ENCODE peak calls at places on chromosomes 1 and 21, in nine cellular contexts. Z, X, S, O, R, T, H, U and Y are unnamed samples.

GRCh38 chr1:51214615-51215131 is 21.4 kb upstream of the RNF11 start:
- DNase-seq in Z (peak; percentile 49), X (no peak), S (no peak), O (no peak), R (peak; percentile 14), T (no peak), H (no peak), U (no peak), Y (no peak)

GRCh38 chr1:162381383-162381782 is at the start of gene C1orf226:
- DNase-seq in Z (no peak), X (no peak), S (no peak), O (no peak), R (no peak), T (no peak), H (no peak), U (no peak), Y (no peak)

GRCh38 chr1:86868477-86868876 is 45.4 kb downstream of the SELENOF start:
- DNase-seq in Z (no peak), X (no peak), S (no peak), O (no peak), R (no peak), T (no peak), H (no peak), U (no peak), Y (no peak)

GRCh38 chr21:43916691-43917514 is 51.9 kb downstream of the AGPAT3 start:
- DNase-seq in Z (peak; percentile 85), X (no peak), S (no peak), O (no peak), R (no peak), T (no peak), H (no peak), U (no peak), Y (no peak)

GRCh38 chr1:215079456-215079855 is 3.1 kb upstream of the KCNK2 start:
- DNase-seq in Z (no peak), X (no peak), S (no peak), O (no peak), R (no peak), T (no peak), H (no peak), U (no peak), Y (no peak)

GRCh38 chr21:42388740-42389448 is 7.0 kb downstream of the TMPRSS3 start:
- DNase-seq in Z (peak; percentile 53), X (peak; percentile 70), S (no peak), O (no peak), R (no peak), T (no peak), H (no peak), U (peak; percentile 52), Y (no peak)

GRCh38 chr1:26317612-26318337 is at the start of gene CD52:
- DNase-seq in Z (peak; percentile 89), X (peak; percentile 29), S (no peak), O (no peak), R (no peak), T (peak; percentile 78), H (no peak), U (peak; percentile 45), Y (no peak)

GRCh38 chr1:33010946-33011731 is 25.5 kb downstream of the AK2 start:
- DNase-seq in Z (no peak), X (peak; percentile 76), S (no peak), O (no peak), R (no peak), T (no peak), H (peak; percentile 73), U (no peak), Y (no peak)

GRCh38 chr1:3905953-3906671 is 6.0 kb upstream of the C1orf174 start:
- DNase-seq in Z (no peak), X (no peak), S (no peak), O (no peak), R (no peak), T (no peak), H (no peak), U (no peak), Y (no peak)

GRCh38 chr1:25615563-25616079 is 970 bp upstream of the MAN1C1 start:
- DNase-seq in Z (no peak), X (no peak), S (no peak), O (no peak), R (no peak), T (no peak), H (no peak), U (no peak), Y (no peak)

GRCh38 chr1:4127595-4128140 is 227.6 kb upstream of the C1orf174 start:
- DNase-seq in Z (no peak), X (no peak), S (no peak), O (no peak), R (no peak), T (no peak), H (no peak), U (no peak), Y (no peak)

DNA sequence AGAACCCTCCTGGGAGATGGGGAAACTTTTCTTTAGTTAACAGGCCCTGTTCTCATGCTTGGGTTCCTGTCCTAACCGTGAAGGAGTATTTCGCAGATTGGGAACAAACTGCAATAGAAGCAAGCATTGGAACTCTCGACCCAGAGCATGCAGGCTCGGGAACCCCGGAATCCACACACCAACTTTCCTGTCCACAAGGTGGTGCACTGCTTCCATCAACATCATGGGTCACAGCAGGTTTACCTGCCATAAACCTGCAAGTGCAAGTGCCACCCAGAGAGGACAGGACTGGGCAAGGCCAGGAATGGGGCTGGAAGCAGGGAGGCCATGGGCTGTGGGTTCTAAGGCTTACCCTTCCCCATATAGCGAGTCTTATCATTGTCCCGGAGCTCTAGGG is 6.9 kb downstream of the ENO1 start:
- DNase-seq in Z (no peak), X (no peak), S (no peak), O (no peak), R (no peak), T (no peak), H (no peak), U (peak; percentile 57), Y (no peak)
- TF ChIP-seq CTCF in Z (peak; percentile 25), X (no peak), S (peak; percentile 52), O (peak; percentile 23), R (peak; percentile 54), T (peak; percentile 63), H (no peak), U (no peak), Y (peak; percentile 15)

GRCh38 chr1:27430903-27431653 is 38.7 kb downstream of the GPR3 start:
- DNase-seq in Z (peak; percentile 59), X (no peak), S (no peak), O (no peak), R (peak; percentile 6), T (no peak), H (no peak), U (no peak), Y (no peak)
- TF ChIP-seq CTCF in Z (no peak), X (no peak), S (no peak), O (no peak), R (no peak), T (no peak), H (no peak), U (no peak), Y (no peak)

GRCh38 chr1:66452162-66452561 is 81.8 kb upstream of the SGIP1 start:
- DNase-seq in Z (no peak), X (no peak), S (no peak), O (no peak), R (no peak), T (no peak), H (no peak), U (no peak), Y (no peak)
- TF ChIP-seq CTCF in Z (no peak), X (no peak), S (peak; percentile 12), O (no peak), R (peak; percentile 48), T (peak; percentile 22), H (no peak), U (no peak), Y (no peak)

DNA sequence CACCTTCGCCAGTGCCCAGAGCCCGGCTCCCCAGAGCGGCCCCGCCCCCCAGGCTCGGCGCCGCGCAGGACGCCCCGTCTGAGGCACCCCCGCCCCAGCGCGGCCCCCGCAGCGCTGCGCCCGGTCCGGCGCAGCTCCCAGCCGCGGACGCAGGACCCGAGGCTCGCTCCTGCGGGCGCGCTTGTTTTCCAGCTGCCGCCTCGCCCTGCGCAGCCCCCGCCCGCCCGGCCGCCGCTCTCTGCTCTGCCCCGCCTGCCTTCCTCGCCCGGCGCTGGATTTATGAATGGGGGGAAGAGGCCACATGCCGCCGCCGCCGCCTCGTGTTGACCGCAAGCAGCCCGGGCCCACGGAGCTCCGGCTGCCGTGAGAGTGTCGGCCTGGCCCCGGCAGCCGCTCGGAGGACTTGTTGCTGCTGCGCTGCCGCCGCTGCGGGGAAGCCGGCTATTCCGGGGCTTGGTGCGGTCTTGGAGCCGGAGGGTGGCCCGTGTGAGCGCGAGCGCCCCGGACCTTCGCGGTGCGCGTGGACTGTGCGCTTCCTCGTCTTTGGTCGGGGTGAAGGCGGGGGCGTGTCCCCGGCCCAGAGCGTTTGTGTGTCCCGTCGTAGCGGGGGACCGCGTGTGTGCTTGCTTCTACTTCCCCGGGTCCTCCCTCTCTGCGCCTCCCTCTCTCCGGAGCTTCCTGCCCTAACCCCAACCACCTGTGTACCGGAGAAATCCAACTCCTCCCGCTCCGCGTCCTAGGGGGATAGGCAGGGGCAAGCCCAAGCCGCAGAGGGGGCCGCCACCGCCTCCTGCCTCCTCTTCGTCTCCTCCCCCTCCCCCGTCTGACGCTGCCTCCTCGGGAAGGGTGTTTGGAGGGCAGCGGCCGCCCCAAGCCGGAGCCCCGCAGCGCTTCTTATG is 739 bp downstream of the KCNC4 start:
- DNase-seq in Z (peak; percentile 62), X (peak; percentile 57), S (peak; percentile 37), O (no peak), R (no peak), T (peak; percentile 56), H (peak; percentile 23), U (peak; percentile 63), Y (peak; percentile 75)
- TF ChIP-seq CTCF in Z (no peak), X (no peak), S (no peak), O (no peak), R (no peak), T (no peak), H (no peak), U (no peak), Y (no peak)

DNA sequence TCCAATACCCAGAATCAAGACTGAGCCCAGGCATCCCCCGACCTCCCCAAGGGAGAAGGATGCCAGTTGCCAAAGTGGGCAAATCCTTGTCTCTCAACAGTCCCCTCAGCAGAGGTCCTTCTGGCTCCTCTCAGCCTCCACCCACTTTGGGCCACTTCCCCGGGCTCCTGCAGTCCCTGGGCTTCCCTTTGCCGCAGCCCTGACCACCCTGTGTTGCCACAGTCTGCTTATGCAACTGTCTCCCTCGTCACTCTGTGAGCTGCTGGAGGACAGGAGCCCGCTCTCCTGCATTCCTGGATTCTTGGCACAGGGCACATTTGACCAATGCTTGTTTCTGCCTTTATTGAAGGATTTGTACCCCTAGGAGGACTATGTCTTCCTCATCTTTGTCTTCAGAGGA is 2.9 kb upstream of the LRP8 start:
- DNase-seq in Z (no peak), X (no peak), S (no peak), O (no peak), R (no peak), T (peak; percentile 20), H (no peak), U (peak; percentile 8), Y (no peak)
- TF ChIP-seq CTCF in Z (no peak), X (no peak), S (no peak), O (no peak), R (no peak), T (no peak), H (no peak), U (no peak), Y (no peak)